ENCODE peak calls at places on chromosomes 16 and 17, in eight cellular contexts. Z is HCT116, B is A549, T is GM12878, K is HL-60, A is SK-N-SH, P is Panc1, E is K562. U is an unnamed sample.

GRCh38 chr16:87416826-87417471 is 24.8 kb downstream of the MAP1LC3B start:
- DNase-seq in Z (no peak), B (peak; percentile 54), T (no peak), K (no peak), A (peak; percentile 73), P (no peak), E (peak; percentile 27), U (no peak)

GRCh38 chr17:57889892-57890856 is 40.3 kb upstream of the MRPS23 start:
- DNase-seq in Z (peak; percentile 67), B (peak; percentile 72), T (no peak), K (peak; percentile 26), A (peak; percentile 66), P (no peak), E (no peak), U (no peak)

GRCh38 chr16:88818610-88818874 is 6.8 kb upstream of the APRT start:
- DNase-seq in Z (no peak), B (no peak), T (no peak), K (no peak), A (no peak), P (no peak), E (no peak), U (no peak)

GRCh38 chr17:10792156-10792555 is 11.7 kb downstream of the TMEM238L start:
- DNase-seq in Z (no peak), B (no peak), T (no peak), K (no peak), A (no peak), P (no peak), E (peak; percentile 6), U (no peak)

GRCh38 chr17:4585203-4585939 is 1.0 kb downstream of the SMTNL2 start:
- DNase-seq in Z (no peak), B (no peak), T (no peak), K (no peak), A (no peak), P (no peak), E (no peak), U (no peak)

GRCh38 chr17:43352579-43352978 is 46.2 kb upstream of the ARL4D start:
- DNase-seq in Z (no peak), B (no peak), T (no peak), K (no peak), A (no peak), P (no peak), E (no peak), U (no peak)

GRCh38 chr17:67092291-67092690 is 47.9 kb downstream of the CACNG1 start:
- DNase-seq in Z (no peak), B (no peak), T (no peak), K (no peak), A (no peak), P (no peak), E (no peak), U (no peak)

GRCh38 chr17:14739656-14740431 is 439.0 kb downstream of the HS3ST3B1 start:
- DNase-seq in Z (no peak), B (no peak), T (no peak), K (peak; percentile 12), A (no peak), P (no peak), E (no peak), U (no peak)

GRCh38 chr17:63523256-63523869 is at the start of gene KCNH6:
- DNase-seq in Z (no peak), B (no peak), T (no peak), K (no peak), A (peak; percentile 75), P (no peak), E (no peak), U (peak; percentile 69)
- TF ChIP-seq REST in Z (no peak), B (peak; percentile 64), T (no peak), K (no peak), A (no peak), P (no peak), E (peak; percentile 82), U (no peak)

GRCh38 chr17:48725005-48725293 is 2.0 kb downstream of the PRAC2 start:
- DNase-seq in Z (no peak), B (no peak), T (no peak), K (no peak), A (no peak), P (no peak), E (no peak), U (no peak)
- H3K4me3 ChIP-seq in Z (no peak overlapping the region), B (no peak overlapping the region), T (no peak overlapping the region), K (no peak overlapping the region), A (peak overlapping the region; percentile 21), P (peak overlapping the region; percentile 4), E (no peak overlapping the region), U (no peak overlapping the region)

GRCh38 chr16:70808371-70808770 is 7.4 kb upstream of the VAC14 start:
- DNase-seq in Z (no peak), B (no peak), T (no peak), K (no peak), A (no peak), P (no peak), E (no peak), U (no peak)
- TF ChIP-seq CTCF in Z (peak; percentile 48), B (no peak), T (peak; percentile 27), K (no peak), A (peak; percentile 25), P (peak; percentile 31), E (peak; percentile 32), U (peak; percentile 33)

GRCh38 chr16:1887711-1888354 is 15.9 kb upstream of the MEIOB start:
- DNase-seq in Z (no peak), B (no peak), T (no peak), K (no peak), A (no peak), P (no peak), E (no peak), U (no peak)
- TF ChIP-seq REST in Z (no peak), B (no peak), T (no peak), K (no peak), A (no peak), P (no peak), E (no peak), U (no peak)

GRCh38 chr17:68289936-68290267 is 1.0 kb downstream of the SLC16A6 start:
- DNase-seq in Z (no peak), B (no peak), T (no peak), K (no peak), A (no peak), P (no peak), E (no peak), U (no peak)

GRCh38 chr17:68289473-68289872 is 1.5 kb downstream of the SLC16A6 start:
- DNase-seq in Z (no peak), B (no peak), T (no peak), K (no peak), A (no peak), P (no peak), E (no peak), U (no peak)

GRCh38 chr17:68288375-68288774 is 2.6 kb downstream of the SLC16A6 start:
- DNase-seq in Z (no peak), B (no peak), T (peak; percentile 78), K (peak; percentile 66), A (no peak), P (no peak), E (peak; percentile 44), U (no peak)

GRCh38 chr17:68290268-68290954 is 516 bp downstream of the SLC16A6 start:
- DNase-seq in Z (no peak), B (no peak), T (no peak), K (peak; percentile 71), A (peak; percentile 60), P (no peak), E (no peak), U (peak; percentile 74)

GRCh38 chr17:68288804-68289203 is 2.1 kb downstream of the SLC16A6 start:
- DNase-seq in Z (no peak), B (peak; percentile 37), T (no peak), K (peak; percentile 76), A (no peak), P (no peak), E (peak; percentile 14), U (peak; percentile 59)
- H3K4me3 ChIP-seq in Z (no peak overlapping the region), B (no peak overlapping the region), T (peak overlapping the region; percentile 69), K (no peak overlapping the region), A (no peak overlapping the region), P (no peak overlapping the region), E (no peak overlapping the region), U (no peak overlapping the region)